ENCODE peak calls at places on chromosome 16, in seven cellular contexts. One of them, this sample, is unnamed.
A peak's percentile ranks its signal among the peaks of the same experiment; 100 is the strongest.

GRCh38 chr16:2350500-2350899 is 10.0 kb upstream of the ABCA3 start:
- DNase-seq in uterus: no peak
- DNase-seq in iPS-NIHi11: no peak
- DNase-seq in Ammon's horn: no peak
- DNase-seq in neural crest cell: no peak
- DNase-seq in HT1080: no peak
- DNase-seq in lower lobe of right lung: no peak
- DNase-seq in this sample: no peak

GRCh38 chr16:4664538-4665418 is 28.6 kb upstream of the NUDT16L1 start:
- DNase-seq in uterus: peak; percentile 53
- DNase-seq in iPS-NIHi11: no peak
- DNase-seq in Ammon's horn: no peak
- DNase-seq in neural crest cell: no peak
- DNase-seq in HT1080: no peak
- DNase-seq in lower lobe of right lung: peak; percentile 78
- DNase-seq in this sample: peak; percentile 17

GRCh38 chr16:67150058-67150832 is 553 bp downstream of the B3GNT9 start:
- DNase-seq in uterus: no peak
- DNase-seq in iPS-NIHi11: peak; percentile 89
- DNase-seq in Ammon's horn: no peak
- DNase-seq in neural crest cell: peak; percentile 54
- DNase-seq in HT1080: no peak
- DNase-seq in lower lobe of right lung: peak; percentile 63
- DNase-seq in this sample: peak; percentile 89

GRCh38 chr16:49350265-49351103 is 23.1 kb upstream of the C16orf78 start:
- DNase-seq in uterus: peak; percentile 37
- DNase-seq in iPS-NIHi11: peak; percentile 83
- DNase-seq in Ammon's horn: peak; percentile 69
- DNase-seq in neural crest cell: peak; percentile 75
- DNase-seq in HT1080: peak; percentile 26
- DNase-seq in lower lobe of right lung: peak; percentile 60
- DNase-seq in this sample: peak; percentile 72

GRCh38 chr16:2843526-2843925 is 13.4 kb downstream of the ZG16B start:
- DNase-seq in uterus: no peak
- DNase-seq in iPS-NIHi11: no peak
- DNase-seq in Ammon's horn: no peak
- DNase-seq in neural crest cell: no peak
- DNase-seq in HT1080: no peak
- DNase-seq in lower lobe of right lung: no peak
- DNase-seq in this sample: no peak

GRCh38 chr16:70688266-70688742 is 2.5 kb upstream of the MTSS2 start:
- DNase-seq in uterus: peak; percentile 80
- DNase-seq in iPS-NIHi11: no peak
- DNase-seq in Ammon's horn: peak; percentile 92
- DNase-seq in neural crest cell: no peak
- DNase-seq in HT1080: no peak
- DNase-seq in lower lobe of right lung: peak; percentile 84
- DNase-seq in this sample: no peak

GRCh38 chr16:82605863-82606620 is 20.7 kb upstream of the CDH13 start:
- DNase-seq in uterus: no peak
- DNase-seq in iPS-NIHi11: peak; percentile 26
- DNase-seq in Ammon's horn: no peak
- DNase-seq in neural crest cell: no peak
- DNase-seq in HT1080: no peak
- DNase-seq in lower lobe of right lung: no peak
- DNase-seq in this sample: peak; percentile 92

GRCh38 chr16:56192971-56193936 is 2.0 kb downstream of the GNAO1 start:
- DNase-seq in uterus: no peak
- DNase-seq in iPS-NIHi11: peak; percentile 42
- DNase-seq in Ammon's horn: peak; percentile 24
- DNase-seq in neural crest cell: no peak
- DNase-seq in HT1080: no peak
- DNase-seq in lower lobe of right lung: no peak
- DNase-seq in this sample: peak; percentile 51

GRCh38 chr16:82136956-82137818 is 32.8 kb downstream of the MPHOSPH6 start:
- DNase-seq in uterus: no peak
- DNase-seq in iPS-NIHi11: no peak
- DNase-seq in Ammon's horn: no peak
- DNase-seq in neural crest cell: no peak
- DNase-seq in HT1080: no peak
- DNase-seq in lower lobe of right lung: no peak
- DNase-seq in this sample: no peak

GRCh38 chr16:3819741-3820724 is 60.5 kb downstream of the CREBBP start:
- DNase-seq in uterus: peak; percentile 26
- DNase-seq in iPS-NIHi11: no peak
- DNase-seq in Ammon's horn: peak; percentile 18
- DNase-seq in neural crest cell: no peak
- DNase-seq in HT1080: peak; percentile 76
- DNase-seq in lower lobe of right lung: no peak
- DNase-seq in this sample: no peak

GRCh38 chr16:24736758-24737157 is 7.3 kb downstream of the TNRC6A start:
- DNase-seq in uterus: peak; percentile 22
- DNase-seq in iPS-NIHi11: no peak
- DNase-seq in Ammon's horn: peak; percentile 18
- DNase-seq in neural crest cell: no peak
- DNase-seq in HT1080: no peak
- DNase-seq in lower lobe of right lung: no peak
- DNase-seq in this sample: no peak

GRCh38 chr16:66523861-66524354 is 26.0 kb downstream of the TK2 start:
- DNase-seq in uterus: no peak
- DNase-seq in iPS-NIHi11: no peak
- DNase-seq in Ammon's horn: no peak
- DNase-seq in neural crest cell: no peak
- DNase-seq in HT1080: no peak
- DNase-seq in lower lobe of right lung: no peak
- DNase-seq in this sample: no peak

GRCh38 chr16:89373355-89374110 is 116.8 kb downstream of the ANKRD11 start:
- DNase-seq in uterus: peak; percentile 40
- DNase-seq in iPS-NIHi11: no peak
- DNase-seq in Ammon's horn: peak; percentile 76
- DNase-seq in neural crest cell: no peak
- DNase-seq in HT1080: no peak
- DNase-seq in lower lobe of right lung: no peak
- DNase-seq in this sample: no peak

GRCh38 chr16:30077656-30078055 is 1.9 kb downstream of the PPP4C start:
- DNase-seq in uterus: no peak
- DNase-seq in iPS-NIHi11: no peak
- DNase-seq in Ammon's horn: no peak
- DNase-seq in neural crest cell: no peak
- DNase-seq in HT1080: no peak
- DNase-seq in lower lobe of right lung: peak; percentile 14
- DNase-seq in this sample: no peak

GRCh38 chr16:76222853-76223252 is 54.3 kb upstream of the CNTNAP4 start:
- DNase-seq in uterus: no peak
- DNase-seq in iPS-NIHi11: no peak
- DNase-seq in Ammon's horn: no peak
- DNase-seq in neural crest cell: no peak
- DNase-seq in HT1080: no peak
- DNase-seq in lower lobe of right lung: no peak
- DNase-seq in this sample: peak; percentile 94

GRCh38 chr16:83335076-83335475 is 472.7 kb upstream of the HSBP1 start:
- DNase-seq in uterus: no peak
- DNase-seq in iPS-NIHi11: no peak
- DNase-seq in Ammon's horn: no peak
- DNase-seq in neural crest cell: no peak
- DNase-seq in HT1080: no peak
- DNase-seq in lower lobe of right lung: no peak
- DNase-seq in this sample: no peak

GRCh38 chr16:66878067-66878466 is 2.2 kb upstream of the PDP2 start:
- DNase-seq in uterus: no peak
- DNase-seq in iPS-NIHi11: no peak
- DNase-seq in Ammon's horn: no peak
- DNase-seq in neural crest cell: no peak
- DNase-seq in HT1080: peak; percentile 37
- DNase-seq in lower lobe of right lung: no peak
- DNase-seq in this sample: no peak

GRCh38 chr16:71467810-71468209 is 5.8 kb upstream of the ZNF23 start:
- DNase-seq in uterus: no peak
- DNase-seq in iPS-NIHi11: peak; percentile 86
- DNase-seq in Ammon's horn: no peak
- DNase-seq in neural crest cell: peak; percentile 36
- DNase-seq in HT1080: peak; percentile 26
- DNase-seq in lower lobe of right lung: no peak
- DNase-seq in this sample: peak; percentile 60

GRCh38 chr16:86458457-86458777 is 51.9 kb upstream of the FOXF1 start:
- DNase-seq in uterus: no peak
- DNase-seq in iPS-NIHi11: no peak
- DNase-seq in Ammon's horn: no peak
- DNase-seq in neural crest cell: no peak
- DNase-seq in HT1080: no peak
- DNase-seq in lower lobe of right lung: no peak
- DNase-seq in this sample: no peak

GRCh38 chr16:49515016-49515415 is 141.4 kb downstream of the C16orf78 start:
- DNase-seq in uterus: no peak
- DNase-seq in iPS-NIHi11: no peak
- DNase-seq in Ammon's horn: no peak
- DNase-seq in neural crest cell: no peak
- DNase-seq in HT1080: no peak
- DNase-seq in lower lobe of right lung: no peak
- DNase-seq in this sample: no peak

GRCh38 chr16:10880609-10881452 is 3.8 kb downstream of the CIITA start:
- DNase-seq in uterus: no peak
- DNase-seq in iPS-NIHi11: no peak
- DNase-seq in Ammon's horn: no peak
- DNase-seq in neural crest cell: no peak
- DNase-seq in HT1080: no peak
- DNase-seq in lower lobe of right lung: no peak
- DNase-seq in this sample: no peak

GRCh38 chr16:84555418-84556196 is 51.1 kb upstream of the MEAK7 start:
- DNase-seq in uterus: no peak
- DNase-seq in iPS-NIHi11: no peak
- DNase-seq in Ammon's horn: peak; percentile 86
- DNase-seq in neural crest cell: peak; percentile 60
- DNase-seq in HT1080: no peak
- DNase-seq in lower lobe of right lung: no peak
- DNase-seq in this sample: no peak

GRCh38 chr16:79519448-79519847 is 81.1 kb downstream of the MAF start:
- DNase-seq in uterus: no peak
- DNase-seq in iPS-NIHi11: no peak
- DNase-seq in Ammon's horn: peak; percentile 51
- DNase-seq in neural crest cell: no peak
- DNase-seq in HT1080: no peak
- DNase-seq in lower lobe of right lung: peak; percentile 66
- DNase-seq in this sample: no peak

GRCh38 chr16:57194512-57194911 is 8.4 kb downstream of the RSPRY1 start:
- DNase-seq in uterus: no peak
- DNase-seq in iPS-NIHi11: no peak
- DNase-seq in Ammon's horn: no peak
- DNase-seq in neural crest cell: no peak
- DNase-seq in HT1080: peak; percentile 94
- DNase-seq in lower lobe of right lung: no peak
- DNase-seq in this sample: peak; percentile 26